ENCODE peak calls at places on chromosomes 5 and 9, in ten cellular contexts. W is WTC11, S is BE2C, Q is left ventricle myocardium inferior, T is IMR-90, V is activated B cell treated with CpG ODN at 0.5 μM for 24 hours, Z is MCF 10A, G is RWPE1, E is neural progenitor cell, P is OCI-LY7. U is an unnamed sample.

GRCh38 chr5:112795944-112796678 is 58.4 kb downstream of the APC start:
- DNase-seq in W (no peak), S (no peak), Q (no peak), T (no peak), V (no peak), Z (no peak), G (no peak), E (no peak), P (peak), U (peak)

GRCh38 chr9:113593682-113594281 is 130.3 kb downstream of the RGS3 start:
- DNase-seq in W (peak), S (peak), Q (peak), T (peak), V (no peak), Z (peak), G (peak), E (peak), P (no peak), U (peak)

GRCh38 chr5:2010940-2011339 is 128.2 kb upstream of the IRX4 start:
- DNase-seq in W (no peak), S (no peak), Q (no peak), T (no peak), V (no peak), Z (no peak), G (no peak), E (no peak), P (no peak), U (no peak)

GRCh38 chr5:123035320-123035949 is 1.1 kb downstream of the PPIC start:
- DNase-seq in W (peak), S (no peak), Q (peak), T (peak), V (peak), Z (peak), G (peak), E (peak), P (no peak), U (peak)

GRCh38 chr9:91047993-91048607 is 246.5 kb downstream of the SYK start:
- DNase-seq in W (no peak), S (no peak), Q (no peak), T (peak), V (no peak), Z (peak), G (peak), E (no peak), P (no peak), U (no peak)

GRCh38 chr5:172414618-172415599 is 39.4 kb downstream of the SH3PXD2B start:
- DNase-seq in W (no peak), S (no peak), Q (peak), T (no peak), V (no peak), Z (peak), G (peak), E (no peak), P (no peak), U (no peak)

GRCh38 chr9:126031116-126031515 is 283.9 kb downstream of the PBX3 start:
- DNase-seq in W (no peak), S (no peak), Q (no peak), T (no peak), V (no peak), Z (no peak), G (no peak), E (no peak), P (no peak), U (no peak)

GRCh38 chr9:82882133-82882532 is 180.8 kb downstream of the RASEF start:
- DNase-seq in W (no peak), S (no peak), Q (no peak), T (peak), V (no peak), Z (peak), G (no peak), E (no peak), P (no peak), U (no peak)

GRCh38 chr5:132476853-132477729 is 13.5 kb downstream of the IRF1 start:
- DNase-seq in W (no peak), S (no peak), Q (peak), T (no peak), V (no peak), Z (no peak), G (no peak), E (no peak), P (no peak), U (no peak)

GRCh38 chr5:92208265-92208664 is 825.1 kb upstream of the ARRDC3 start:
- DNase-seq in W (no peak), S (no peak), Q (no peak), T (no peak), V (no peak), Z (no peak), G (no peak), E (no peak), P (no peak), U (no peak)

GRCh38 chr9:70079364-70080103 is 35.9 kb downstream of the MAMDC2 start:
- DNase-seq in W (no peak), S (no peak), Q (no peak), T (peak), V (no peak), Z (peak), G (no peak), E (no peak), P (no peak), U (no peak)

GRCh38 chr5:2207966-2208544 is 325.3 kb upstream of the IRX4 start:
- DNase-seq in W (peak), S (no peak), Q (no peak), T (no peak), V (no peak), Z (peak), G (peak), E (peak), P (no peak), U (no peak)

GRCh38 chr5:43338856-43339255 is 25.6 kb upstream of the HMGCS1 start:
- DNase-seq in W (no peak), S (no peak), Q (no peak), T (no peak), V (no peak), Z (no peak), G (no peak), E (no peak), P (no peak), U (no peak)

GRCh38 chr9:20364954-20365353 is 257.3 kb downstream of the MLLT3 start:
- DNase-seq in W (no peak), S (no peak), Q (no peak), T (no peak), V (no peak), Z (no peak), G (no peak), E (peak), P (no peak), U (no peak)

GRCh38 chr9:20373263-20373662 is 249.0 kb downstream of the MLLT3 start:
- DNase-seq in W (no peak), S (no peak), Q (no peak), T (no peak), V (no peak), Z (no peak), G (no peak), E (no peak), P (peak), U (no peak)

GRCh38 chr9:20369391-20369790 is 252.9 kb downstream of the MLLT3 start:
- DNase-seq in W (no peak), S (no peak), Q (no peak), T (no peak), V (no peak), Z (no peak), G (no peak), E (no peak), P (peak), U (no peak)
- TF ChIP-seq CTCF in W (no peak), S (no peak), Q (peak), T (no peak), V (no peak), Z (no peak), G (no peak), E (no peak), P (peak), U (peak)

GRCh38 chr5:10859393-10860195 is 98.6 kb upstream of the DAP start:
- DNase-seq in W (no peak), S (no peak), Q (no peak), T (no peak), V (no peak), Z (no peak), G (no peak), E (peak), P (no peak), U (peak)

GRCh38 chr5:10856646-10857332 is 95.8 kb upstream of the DAP start:
- DNase-seq in W (peak), S (peak), Q (peak), T (peak), V (peak), Z (peak), G (peak), E (peak), P (peak), U (no peak)

GRCh38 chr5:10856071-10856470 is 95.0 kb upstream of the DAP start:
- DNase-seq in W (no peak), S (no peak), Q (no peak), T (no peak), V (no peak), Z (no peak), G (no peak), E (peak), P (no peak), U (no peak)

GRCh38 chr5:10858307-10858706 is 97.3 kb upstream of the DAP start:
- DNase-seq in W (no peak), S (no peak), Q (no peak), T (no peak), V (no peak), Z (no peak), G (no peak), E (no peak), P (no peak), U (no peak)

GRCh38 chr5:10857333-10857723 is 96.3 kb upstream of the DAP start:
- DNase-seq in W (no peak), S (no peak), Q (no peak), T (no peak), V (no peak), Z (no peak), G (no peak), E (peak), P (no peak), U (no peak)
- TF ChIP-seq CTCF in W (peak), S (no peak), Q (no peak), T (no peak), V (no peak), Z (no peak), G (no peak), E (no peak), P (peak), U (no peak)

DNA sequence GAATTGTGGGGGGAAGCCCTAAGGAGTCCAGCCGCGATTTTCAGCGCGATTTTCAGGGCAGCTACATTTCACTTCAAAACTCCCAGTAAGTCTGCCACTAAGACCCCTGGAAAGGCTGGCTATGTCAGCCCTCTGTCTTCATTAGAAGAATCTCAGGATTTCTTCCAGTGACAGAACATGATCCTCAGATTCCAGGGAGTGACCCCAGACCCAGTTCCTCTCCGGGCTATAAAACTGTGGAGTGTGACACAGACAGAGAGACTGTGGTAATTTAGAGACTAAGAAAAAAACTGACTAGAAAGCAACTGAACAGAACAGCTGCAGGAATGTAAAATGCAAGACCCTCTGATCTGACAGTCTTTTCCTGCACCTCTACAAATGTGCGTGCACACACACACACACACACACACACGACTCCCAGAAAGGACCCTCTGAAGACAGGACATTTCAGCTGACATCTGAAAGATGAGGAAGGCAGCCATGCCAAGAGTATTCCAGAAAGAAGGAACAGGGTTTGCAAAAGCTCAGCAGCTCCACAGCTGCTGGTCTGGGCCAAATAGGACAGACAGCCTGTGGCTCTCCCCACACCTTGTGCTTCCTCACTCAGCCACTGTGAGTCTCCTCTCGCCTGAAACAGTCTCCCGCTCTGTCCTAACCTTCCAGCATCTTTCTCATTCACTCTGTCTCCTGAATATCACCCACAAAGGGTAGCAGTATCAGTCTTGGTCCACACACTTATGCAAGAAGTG is 188.9 kb downstream of the PALM2AKAP2 start:
- DNase-seq in W (peak), S (no peak), Q (no peak), T (peak), V (no peak), Z (peak), G (peak), E (peak), P (peak), U (peak)
- TF ChIP-seq CTCF in W (no peak), S (no peak), Q (peak), T (peak), V (no peak), Z (peak), G (no peak), E (peak), P (peak), U (peak)

GRCh38 chr5:54544044-54544443 is 26.5 kb downstream of the SNX18 start:
- DNase-seq in W (no peak), S (no peak), Q (no peak), T (no peak), V (no peak), Z (no peak), G (no peak), E (no peak), P (no peak), U (no peak)

GRCh38 chr5:54541823-54542783 is 24.5 kb downstream of the SNX18 start:
- DNase-seq in W (no peak), S (no peak), Q (no peak), T (no peak), V (no peak), Z (no peak), G (no peak), E (no peak), P (no peak), U (no peak)

GRCh38 chr5:54547711-54548250 is 30.2 kb downstream of the SNX18 start:
- DNase-seq in W (no peak), S (peak), Q (peak), T (peak), V (no peak), Z (peak), G (peak), E (no peak), P (no peak), U (no peak)

GRCh38 chr5:54548565-54548964 is 31.0 kb downstream of the SNX18 start:
- DNase-seq in W (no peak), S (no peak), Q (no peak), T (no peak), V (no peak), Z (no peak), G (no peak), E (no peak), P (no peak), U (no peak)

GRCh38 chr5:54545796-54546195 is 28.2 kb downstream of the SNX18 start:
- DNase-seq in W (no peak), S (no peak), Q (no peak), T (no peak), V (no peak), Z (no peak), G (peak), E (no peak), P (no peak), U (no peak)
- TF ChIP-seq CTCF in W (no peak), S (no peak), Q (no peak), T (no peak), V (no peak), Z (no peak), G (no peak), E (no peak), P (no peak), U (no peak)

GRCh38 chr9:134325813-134326753 is at the start of gene RXRA:
- DNase-seq in W (peak), S (peak), Q (peak), T (peak), V (peak), Z (peak), G (peak), E (peak), P (peak), U (peak)
- TF ChIP-seq CTCF in W (no peak), S (no peak), Q (peak), T (peak), V (no peak), Z (peak), G (no peak), E (peak), P (no peak), U (no peak)

GRCh38 chr5:181211208-181211607 is 6.2 kb upstream of the TRIM7 start:
- DNase-seq in W (peak), S (no peak), Q (no peak), T (no peak), V (no peak), Z (no peak), G (no peak), E (no peak), P (peak), U (no peak)
- TF ChIP-seq CTCF in W (no peak), S (no peak), Q (no peak), T (no peak), V (no peak), Z (no peak), G (no peak), E (peak), P (peak), U (no peak)